ENCODE peak calls at places on chromosomes 6 and 20, in eight cellular contexts. A is HT1080, G is neural crest cell, F is suprapubic skin, Y is G401, W is A673, R is HS-5, O is Caki2. T is an unnamed sample.

GRCh38 chr6:161143663-161144430 is 130.0 kb downstream of the AGPAT4 start:
- DNase-seq in A (no peak), G (no peak), F (no peak), Y (no peak), W (no peak), R (no peak), O (no peak), T (no peak)

GRCh38 chr6:157139054-157139708 is 184.1 kb downstream of the TMEM242 start:
- DNase-seq in A (no peak), G (no peak), F (no peak), Y (no peak), W (no peak), R (no peak), O (no peak), T (no peak)

GRCh38 chr6:105794263-105794662 is 291.9 kb upstream of the PRDM1 start:
- DNase-seq in A (no peak), G (no peak), F (peak; percentile 77), Y (peak; percentile 76), W (no peak), R (no peak), O (no peak), T (peak; percentile 72)

GRCh38 chr6:106858653-106859092 is 115.9 kb downstream of the CD24 start:
- DNase-seq in A (peak; percentile 49), G (no peak), F (no peak), Y (no peak), W (peak; percentile 7), R (peak; percentile 80), O (peak; percentile 97), T (no peak)

GRCh38 chr6:54718541-54719023 is 128.0 kb upstream of the FAM83B start:
- DNase-seq in A (no peak), G (no peak), F (no peak), Y (no peak), W (no peak), R (no peak), O (no peak), T (no peak)

GRCh38 chr20:9609892-9610502 is 95.6 kb downstream of the LAMP5 start:
- DNase-seq in A (peak; percentile 54), G (peak; percentile 51), F (no peak), Y (peak; percentile 91), W (peak; percentile 79), R (peak; percentile 48), O (peak; percentile 61), T (no peak)

GRCh38 chr20:19920388-19921138 is 96.6 kb upstream of the NAA20 start:
- DNase-seq in A (no peak), G (no peak), F (peak; percentile 15), Y (no peak), W (no peak), R (no peak), O (no peak), T (no peak)

GRCh38 chr20:34249291-34249690 is 8.1 kb downstream of the ASIP start:
- DNase-seq in A (no peak), G (no peak), F (no peak), Y (no peak), W (no peak), R (no peak), O (no peak), T (no peak)

GRCh38 chr6:31979238-31979898 is 2.5 kb upstream of the C4A start:
- DNase-seq in A (no peak), G (no peak), F (no peak), Y (no peak), W (no peak), R (no peak), O (no peak), T (no peak)

GRCh38 chr6:142947702-142948480 is 2.9 kb upstream of the HIVEP2 start:
- DNase-seq in A (no peak), G (no peak), F (no peak), Y (no peak), W (no peak), R (no peak), O (no peak), T (no peak)

GRCh38 chr6:44217332-44218143 is 812 bp downstream of the MYMX start:
- DNase-seq in A (peak; percentile 13), G (no peak), F (peak; percentile 73), Y (peak; percentile 80), W (no peak), R (no peak), O (peak; percentile 19), T (peak; percentile 86)

GRCh38 chr6:105978113-105978512 is 108.0 kb upstream of the PRDM1 start:
- DNase-seq in A (no peak), G (no peak), F (no peak), Y (no peak), W (no peak), R (no peak), O (no peak), T (no peak)

GRCh38 chr6:87697581-87698552 is 4.2 kb downstream of the AKIRIN2 start:
- DNase-seq in A (no peak), G (no peak), F (no peak), Y (peak; percentile 52), W (peak; percentile 91), R (peak; percentile 49), O (no peak), T (no peak)

GRCh38 chr6:100050550-100050949 is 56.5 kb upstream of the MCHR2 start:
- DNase-seq in A (no peak), G (no peak), F (no peak), Y (no peak), W (no peak), R (no peak), O (no peak), T (no peak)

GRCh38 chr6:38436726-38437465 is 202.8 kb downstream of the BTBD9 start:
- DNase-seq in A (peak; percentile 48), G (no peak), F (no peak), Y (no peak), W (peak; percentile 6), R (peak; percentile 26), O (no peak), T (no peak)

GRCh38 chr20:38290829-38291581 is 13.0 kb upstream of the BPI start:
- DNase-seq in A (peak; percentile 85), G (peak; percentile 38), F (no peak), Y (no peak), W (peak; percentile 22), R (no peak), O (peak; percentile 22), T (peak; percentile 71)

GRCh38 chr20:33862709-33863403 is 51.7 kb downstream of the CHMP4B start:
- DNase-seq in A (peak; percentile 75), G (peak; percentile 80), F (no peak), Y (no peak), W (peak; percentile 78), R (peak; percentile 32), O (no peak), T (peak; percentile 61)

GRCh38 chr6:27495386-27496135 is 22.7 kb upstream of the ZNF184 start:
- DNase-seq in A (peak; percentile 96), G (peak; percentile 56), F (no peak), Y (peak; percentile 49), W (peak; percentile 94), R (peak; percentile 78), O (peak; percentile 89), T (peak; percentile 61)

GRCh38 chr20:56117350-56117749 is 112.0 kb upstream of the CBLN4 start:
- DNase-seq in A (no peak), G (no peak), F (no peak), Y (no peak), W (no peak), R (no peak), O (no peak), T (no peak)

GRCh38 chr20:11469795-11470495 is 447.7 kb upstream of the BTBD3 start:
- DNase-seq in A (no peak), G (no peak), F (no peak), Y (no peak), W (no peak), R (no peak), O (no peak), T (no peak)

GRCh38 chr20:48448601-48449384 is 379.0 kb downstream of the PREX1 start:
- DNase-seq in A (no peak), G (no peak), F (no peak), Y (no peak), W (no peak), R (no peak), O (no peak), T (no peak)

GRCh38 chr20:33793011-33793931 is 17.9 kb upstream of the CHMP4B start:
- DNase-seq in A (peak; percentile 17), G (no peak), F (no peak), Y (no peak), W (no peak), R (no peak), O (no peak), T (peak; percentile 53)

GRCh38 chr6:170067257-170067656 is 223.6 kb downstream of the DLL1 start:
- DNase-seq in A (no peak), G (no peak), F (peak; percentile 48), Y (peak; percentile 93), W (no peak), R (no peak), O (no peak), T (peak; percentile 24)

GRCh38 chr6:33211666-33212422 is 3.5 kb downstream of the RING1 start:
- DNase-seq in A (no peak), G (no peak), F (peak; percentile 45), Y (no peak), W (no peak), R (no peak), O (no peak), T (no peak)

GRCh38 chr6:85449388-85449817 is 480 bp upstream of the NT5E start:
- DNase-seq in A (no peak), G (peak; percentile 3), F (no peak), Y (peak; percentile 9), W (peak; percentile 82), R (no peak), O (peak; percentile 79), T (no peak)